ENCODE peak calls at places on chromosome 14, in ten cellular contexts. One of them, this sample, is unnamed.

GRCh38 chr14:61927521-61927920 is 165.3 kb downstream of the SNAPC1 start:
- DNase-seq in colonic mucosa: no peak
- DNase-seq in astrocyte of the spinal cord: peak
- DNase-seq in IMR-90: peak
- DNase-seq in AG10803: peak
- DNase-seq in NB4: no peak
- DNase-seq in left ventricle myocardium inferior: no peak
- DNase-seq in cardiac fibroblast: no peak
- DNase-seq in neural crest cell: no peak
- DNase-seq in RWPE1: peak
- DNase-seq in this sample: no peak

GRCh38 chr14:104770851-104771272 is 17.9 kb downstream of the SIVA1 start:
- DNase-seq in neural crest cell: no peak
- DNase-seq in IMR-90: no peak
- DNase-seq in cardiac fibroblast: no peak
- DNase-seq in colonic mucosa: no peak
- DNase-seq in left ventricle myocardium inferior: no peak
- DNase-seq in NB4: peak
- DNase-seq in AG10803: no peak
- DNase-seq in astrocyte of the spinal cord: no peak
- DNase-seq in RWPE1: no peak
- DNase-seq in this sample: no peak

GRCh38 chr14:97379091-97379531 is 581.9 kb downstream of the VRK1 start:
- DNase-seq in left ventricle myocardium inferior: no peak
- DNase-seq in cardiac fibroblast: no peak
- DNase-seq in NB4: peak
- DNase-seq in IMR-90: no peak
- DNase-seq in colonic mucosa: no peak
- DNase-seq in astrocyte of the spinal cord: no peak
- DNase-seq in AG10803: no peak
- DNase-seq in neural crest cell: no peak
- DNase-seq in RWPE1: no peak
- DNase-seq in this sample: no peak

GRCh38 chr14:94048676-94049624 is 22.8 kb downstream of the OTUB2 start:
- DNase-seq in RWPE1: no peak
- DNase-seq in NB4: no peak
- DNase-seq in colonic mucosa: no peak
- DNase-seq in AG10803: no peak
- DNase-seq in left ventricle myocardium inferior: no peak
- DNase-seq in astrocyte of the spinal cord: no peak
- DNase-seq in IMR-90: no peak
- DNase-seq in cardiac fibroblast: no peak
- DNase-seq in neural crest cell: no peak
- DNase-seq in this sample: peak

GRCh38 chr14:65373011-65373670 is 39.4 kb upstream of the FUT8 start:
- DNase-seq in colonic mucosa: no peak
- DNase-seq in cardiac fibroblast: no peak
- DNase-seq in astrocyte of the spinal cord: no peak
- DNase-seq in NB4: no peak
- DNase-seq in RWPE1: no peak
- DNase-seq in AG10803: no peak
- DNase-seq in IMR-90: no peak
- DNase-seq in neural crest cell: no peak
- DNase-seq in left ventricle myocardium inferior: no peak
- DNase-seq in this sample: no peak

GRCh38 chr14:74362361-74362915 is 14.2 kb downstream of the VRTN start:
- DNase-seq in left ventricle myocardium inferior: peak
- DNase-seq in colonic mucosa: peak
- DNase-seq in AG10803: peak
- DNase-seq in astrocyte of the spinal cord: peak
- DNase-seq in IMR-90: peak
- DNase-seq in RWPE1: peak
- DNase-seq in NB4: peak
- DNase-seq in neural crest cell: peak
- DNase-seq in cardiac fibroblast: peak
- DNase-seq in this sample: peak

GRCh38 chr14:21109377-21110260 is 8.8 kb downstream of the TMEM253 start:
- DNase-seq in neural crest cell: no peak
- DNase-seq in IMR-90: no peak
- DNase-seq in cardiac fibroblast: no peak
- DNase-seq in left ventricle myocardium inferior: no peak
- DNase-seq in astrocyte of the spinal cord: no peak
- DNase-seq in AG10803: no peak
- DNase-seq in NB4: no peak
- DNase-seq in colonic mucosa: no peak
- DNase-seq in RWPE1: no peak
- DNase-seq in this sample: no peak

GRCh38 chr14:99270491-99271287 is 1.3 kb downstream of the BCL11B start:
- DNase-seq in RWPE1: no peak
- DNase-seq in IMR-90: no peak
- DNase-seq in neural crest cell: peak
- DNase-seq in NB4: peak
- DNase-seq in astrocyte of the spinal cord: no peak
- DNase-seq in cardiac fibroblast: no peak
- DNase-seq in colonic mucosa: no peak
- DNase-seq in left ventricle myocardium inferior: no peak
- DNase-seq in AG10803: no peak
- DNase-seq in this sample: no peak

GRCh38 chr14:67428501-67429031 is 16.6 kb upstream of the PLEK2 start:
- DNase-seq in colonic mucosa: no peak
- DNase-seq in RWPE1: no peak
- DNase-seq in NB4: no peak
- DNase-seq in neural crest cell: no peak
- DNase-seq in AG10803: peak
- DNase-seq in IMR-90: peak
- DNase-seq in cardiac fibroblast: peak
- DNase-seq in left ventricle myocardium inferior: no peak
- DNase-seq in astrocyte of the spinal cord: peak
- DNase-seq in this sample: no peak

GRCh38 chr14:72186461-72187035 is 254.3 kb downstream of the RGS6 start:
- DNase-seq in cardiac fibroblast: no peak
- DNase-seq in AG10803: no peak
- DNase-seq in colonic mucosa: no peak
- DNase-seq in left ventricle myocardium inferior: no peak
- DNase-seq in IMR-90: no peak
- DNase-seq in RWPE1: no peak
- DNase-seq in astrocyte of the spinal cord: no peak
- DNase-seq in neural crest cell: no peak
- DNase-seq in NB4: no peak
- DNase-seq in this sample: no peak

GRCh38 chr14:99758121-99758871 is 34.9 kb upstream of the EML1 start:
- DNase-seq in cardiac fibroblast: peak
- DNase-seq in astrocyte of the spinal cord: peak
- DNase-seq in NB4: no peak
- DNase-seq in IMR-90: peak
- DNase-seq in colonic mucosa: no peak
- DNase-seq in neural crest cell: no peak
- DNase-seq in left ventricle myocardium inferior: no peak
- DNase-seq in AG10803: peak
- DNase-seq in RWPE1: peak
- DNase-seq in this sample: no peak

GRCh38 chr14:44035707-44036106 is 471.4 kb downstream of the FSCB start:
- DNase-seq in left ventricle myocardium inferior: no peak
- DNase-seq in RWPE1: no peak
- DNase-seq in NB4: no peak
- DNase-seq in astrocyte of the spinal cord: no peak
- DNase-seq in AG10803: no peak
- DNase-seq in colonic mucosa: no peak
- DNase-seq in cardiac fibroblast: no peak
- DNase-seq in neural crest cell: no peak
- DNase-seq in IMR-90: no peak
- DNase-seq in this sample: no peak

GRCh38 chr14:81986005-81986404 is 452.4 kb upstream of the SEL1L start:
- DNase-seq in left ventricle myocardium inferior: no peak
- DNase-seq in cardiac fibroblast: no peak
- DNase-seq in astrocyte of the spinal cord: no peak
- DNase-seq in NB4: no peak
- DNase-seq in AG10803: no peak
- DNase-seq in RWPE1: no peak
- DNase-seq in colonic mucosa: no peak
- DNase-seq in neural crest cell: no peak
- DNase-seq in IMR-90: no peak
- DNase-seq in this sample: no peak
- TF ChIP-seq CTCF in left ventricle myocardium inferior: no peak
- TF ChIP-seq CTCF in cardiac fibroblast: no peak
- TF ChIP-seq CTCF in astrocyte of the spinal cord: no peak
- TF ChIP-seq CTCF in NB4: no peak
- TF ChIP-seq CTCF in AG10803: no peak
- TF ChIP-seq CTCF in RWPE1: no peak
- TF ChIP-seq CTCF in colonic mucosa: no peak
- TF ChIP-seq CTCF in neural crest cell: no peak
- TF ChIP-seq CTCF in IMR-90: no peak
- TF ChIP-seq CTCF in this sample: no peak

GRCh38 chr14:78710963-78711362 is 540.8 kb downstream of the NRXN3 start:
- DNase-seq in colonic mucosa: no peak
- DNase-seq in IMR-90: no peak
- DNase-seq in neural crest cell: no peak
- DNase-seq in RWPE1: no peak
- DNase-seq in cardiac fibroblast: no peak
- DNase-seq in AG10803: no peak
- DNase-seq in astrocyte of the spinal cord: no peak
- DNase-seq in left ventricle myocardium inferior: no peak
- DNase-seq in NB4: no peak
- DNase-seq in this sample: no peak
- TF ChIP-seq CTCF in colonic mucosa: no peak
- TF ChIP-seq CTCF in IMR-90: no peak
- TF ChIP-seq CTCF in neural crest cell: no peak
- TF ChIP-seq CTCF in RWPE1: no peak
- TF ChIP-seq CTCF in cardiac fibroblast: no peak
- TF ChIP-seq CTCF in AG10803: no peak
- TF ChIP-seq CTCF in astrocyte of the spinal cord: no peak
- TF ChIP-seq CTCF in left ventricle myocardium inferior: no peak
- TF ChIP-seq CTCF in NB4: no peak
- TF ChIP-seq CTCF in this sample: no peak

GRCh38 chr14:60079723-60080122 is 12.0 kb upstream of the PCNX4 start:
- DNase-seq in colonic mucosa: no peak
- DNase-seq in neural crest cell: no peak
- DNase-seq in IMR-90: no peak
- DNase-seq in left ventricle myocardium inferior: no peak
- DNase-seq in astrocyte of the spinal cord: no peak
- DNase-seq in AG10803: no peak
- DNase-seq in NB4: no peak
- DNase-seq in cardiac fibroblast: no peak
- DNase-seq in RWPE1: no peak
- DNase-seq in this sample: no peak
- TF ChIP-seq CTCF in colonic mucosa: no peak
- TF ChIP-seq CTCF in neural crest cell: peak
- TF ChIP-seq CTCF in IMR-90: no peak
- TF ChIP-seq CTCF in left ventricle myocardium inferior: no peak
- TF ChIP-seq CTCF in astrocyte of the spinal cord: peak
- TF ChIP-seq CTCF in AG10803: peak
- TF ChIP-seq CTCF in NB4: no peak
- TF ChIP-seq CTCF in cardiac fibroblast: peak
- TF ChIP-seq CTCF in RWPE1: no peak
- TF ChIP-seq CTCF in this sample: no peak

GRCh38 chr14:23602181-23603095 is 23.8 kb upstream of the JPH4 start:
- DNase-seq in astrocyte of the spinal cord: no peak
- DNase-seq in colonic mucosa: no peak
- DNase-seq in NB4: no peak
- DNase-seq in neural crest cell: no peak
- DNase-seq in AG10803: no peak
- DNase-seq in RWPE1: no peak
- DNase-seq in cardiac fibroblast: no peak
- DNase-seq in left ventricle myocardium inferior: no peak
- DNase-seq in IMR-90: no peak
- DNase-seq in this sample: no peak
- TF ChIP-seq CTCF in astrocyte of the spinal cord: no peak
- TF ChIP-seq CTCF in colonic mucosa: no peak
- TF ChIP-seq CTCF in NB4: no peak
- TF ChIP-seq CTCF in neural crest cell: no peak
- TF ChIP-seq CTCF in AG10803: no peak
- TF ChIP-seq CTCF in RWPE1: no peak
- TF ChIP-seq CTCF in cardiac fibroblast: no peak
- TF ChIP-seq CTCF in left ventricle myocardium inferior: no peak
- TF ChIP-seq CTCF in IMR-90: no peak
- TF ChIP-seq CTCF in this sample: no peak